ENCODE peak calls at places on chromosomes 3 and 15, in nine cellular contexts. J is ELF-1; X is EH; S is NB4; M is NCI-H146; C is activated CD8-positive, alpha-beta memory T cell treated with anti-CD3 and anti-CD28 coated beads for 48 hours; I is GM20000; Y is posterior cingulate gyrus; O is GM12892. F is an unnamed sample.

GRCh38 chr15:99982662-99983061 is 249.4 kb upstream of the LYSMD4 start:
- DNase-seq in J (no peak), X (no peak), S (no peak), M (no peak), C (no peak), I (no peak), Y (no peak), O (no peak), F (no peak)

GRCh38 chr3:144148356-144148755 is 176.7 kb downstream of the DIPK2A start:
- DNase-seq in J (no peak), X (no peak), S (no peak), M (no peak), C (no peak), I (no peak), Y (no peak), O (no peak), F (no peak)

GRCh38 chr3:184546252-184546651 is 15.3 kb upstream of the EPHB3 start:
- DNase-seq in J (no peak), X (no peak), S (peak; percentile 48), M (no peak), C (no peak), I (peak; percentile 52), Y (no peak), O (no peak), F (no peak)

GRCh38 chr15:43046484-43046883 is 59.4 kb downstream of the UBR1 start:
- DNase-seq in J (no peak), X (no peak), S (no peak), M (no peak), C (no peak), I (no peak), Y (no peak), O (no peak), F (no peak)

GRCh38 chr3:84601303-84601702 is 357.5 kb upstream of the CADM2 start:
- DNase-seq in J (no peak), X (no peak), S (no peak), M (peak; percentile 90), C (no peak), I (no peak), Y (no peak), O (no peak), F (peak; percentile 96)

GRCh38 chr15:76996526-76997401 is 1.8 kb downstream of the PSTPIP1 start:
- DNase-seq in J (no peak), X (peak; percentile 41), S (peak; percentile 69), M (no peak), C (no peak), I (no peak), Y (no peak), O (no peak), F (no peak)

GRCh38 chr15:93321881-93322282 is 232.9 kb upstream of the RGMA start:
- DNase-seq in J (peak; percentile 53), X (no peak), S (no peak), M (peak; percentile 18), C (no peak), I (no peak), Y (no peak), O (no peak), F (no peak)

GRCh38 chr3:134627831-134628230 is 23.0 kb downstream of the KY start:
- DNase-seq in J (no peak), X (peak; percentile 22), S (peak; percentile 36), M (no peak), C (no peak), I (no peak), Y (no peak), O (no peak), F (no peak)

GRCh38 chr3:129428020-129428381 is 435 bp downstream of the EFCAB12 start:
- DNase-seq in J (no peak), X (no peak), S (no peak), M (no peak), C (no peak), I (no peak), Y (no peak), O (no peak), F (peak; percentile 18)

GRCh38 chr3:102512734-102513518 is 78.1 kb downstream of the ZPLD1 start:
- DNase-seq in J (no peak), X (peak; percentile 1), S (peak; percentile 37), M (no peak), C (no peak), I (no peak), Y (no peak), O (no peak), F (peak; percentile 55)

GRCh38 chr3:134369231-134369741 is 5.0 kb downstream of the AMOTL2 start:
- DNase-seq in J (peak; percentile 30), X (peak; percentile 92), S (no peak), M (no peak), C (no peak), I (no peak), Y (no peak), O (no peak), F (no peak)

GRCh38 chr3:23256741-23257435 is 53.8 kb downstream of the UBE2E2 start:
- DNase-seq in J (no peak), X (peak; percentile 29), S (peak; percentile 11), M (no peak), C (no peak), I (no peak), Y (no peak), O (no peak), F (no peak)

F was measured in NCI-H69.